ENCODE peak calls at places on chromosomes 6 and 20, in five cellular contexts. Z, J, M, G and D are unnamed samples.

GRCh38 chr20:2311329-2311728 is 15.5 kb downstream of the TGM3 start:
- DNase-seq in J (no peak), Z (no peak), G (no peak), M (no peak), D (no peak)

GRCh38 chr6:149079911-149080501 is 237.5 kb upstream of the TAB2 start:
- DNase-seq in Z (no peak), J (peak; percentile 80), G (no peak), M (no peak), D (no peak)

GRCh38 chr6:4647414-4648365 is 128.5 kb upstream of the CDYL start:
- DNase-seq in M (peak; percentile 79), Z (peak; percentile 84), G (peak; percentile 60), J (peak; percentile 87), D (peak; percentile 76)

GRCh38 chr6:127486934-127487333 is 27.7 kb upstream of the KIAA0408 start:
- DNase-seq in Z (no peak), G (no peak), M (no peak), J (no peak), D (no peak)

GRCh38 chr6:33744895-33745546 is 1.7 kb downstream of the IP6K3 start:
- DNase-seq in Z (no peak), G (no peak), J (no peak), M (no peak), D (no peak)

GRCh38 chr6:81894286-81894685 is 141.8 kb upstream of the TENT5A start:
- DNase-seq in G (no peak), M (no peak), Z (no peak), J (no peak), D (no peak)

GRCh38 chr6:75128881-75129570 is 76.8 kb downstream of the COL12A1 start:
- DNase-seq in G (no peak), M (no peak), Z (no peak), J (no peak), D (no peak)

GRCh38 chr6:37630281-37630799 is 67.3 kb downstream of the MDGA1 start:
- DNase-seq in J (peak; percentile 58), G (no peak), M (peak; percentile 90), Z (no peak), D (no peak)

GRCh38 chr6:79872986-79873385 is 74.4 kb downstream of the ELOVL4 start:
- DNase-seq in M (no peak), G (no peak), J (no peak), Z (no peak), D (no peak)

GRCh38 chr6:32337166-32337805 is 34.4 kb downstream of the TSBP1 start:
- DNase-seq in Z (no peak), M (no peak), J (no peak), G (no peak), D (no peak)

GRCh38 chr6:132814716-132815570 is 574 bp downstream of the RPS12 start:
- DNase-seq in G (no peak), J (peak; percentile 35), M (peak; percentile 21), Z (no peak), D (no peak)

GRCh38 chr20:21704408-21705385 is 767 bp upstream of the PAX1 start:
- DNase-seq in M (no peak), G (no peak), J (no peak), Z (no peak), D (peak; percentile 49)

GRCh38 chr6:90294989-90295853 is 1.4 kb downstream of the BACH2 start:
- DNase-seq in M (peak; percentile 43), J (peak; percentile 43), Z (peak; percentile 65), G (no peak), D (peak; percentile 90)

GRCh38 chr6:37131104-37131959 is 38.6 kb upstream of the PIM1 start:
- DNase-seq in Z (no peak), M (peak; percentile 76), G (no peak), J (peak; percentile 94), D (no peak)

GRCh38 chr6:106360989-106361430 is 493 bp downstream of the CRYBG1 start:
- DNase-seq in G (peak; percentile 7), M (no peak), J (no peak), Z (peak; percentile 64), D (peak; percentile 83)

GRCh38 chr6:136341367-136341766 is 51.7 kb upstream of the BCLAF1 start:
- DNase-seq in G (no peak), Z (no peak), J (no peak), M (no peak), D (no peak)

GRCh38 chr6:136337606-136338005 is 48.0 kb upstream of the BCLAF1 start:
- DNase-seq in G (no peak), J (no peak), M (no peak), Z (no peak), D (no peak)

GRCh38 chr6:136335736-136336362 is 46.2 kb upstream of the BCLAF1 start:
- DNase-seq in G (no peak), Z (no peak), M (no peak), J (no peak), D (no peak)

GRCh38 chr6:136341967-136342366 is 52.3 kb upstream of the BCLAF1 start:
- DNase-seq in M (no peak), J (no peak), Z (no peak), G (no peak), D (no peak)

DNA sequence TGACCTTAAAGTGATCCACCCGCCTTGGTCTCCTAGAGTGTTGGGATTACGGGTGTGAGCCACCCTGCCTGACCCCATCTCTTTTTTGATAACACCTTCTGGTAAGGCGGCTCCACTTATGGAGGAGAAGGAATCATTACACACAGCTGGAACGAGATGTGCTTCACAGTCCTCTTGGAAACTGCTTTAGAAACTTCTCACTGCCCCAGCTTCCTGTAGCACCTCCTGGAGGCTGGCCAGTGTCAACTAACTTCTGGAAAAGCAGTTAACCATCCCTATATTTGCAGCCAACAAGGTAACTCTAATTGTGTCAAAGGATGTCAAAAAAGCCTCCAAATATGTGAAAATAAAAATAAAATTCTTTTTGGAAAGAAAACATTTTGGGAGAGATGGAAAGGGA is 48.8 kb upstream of the BCLAF1 start:
- DNase-seq in J (no peak), M (no peak), Z (no peak), G (no peak), D (no peak)
- TF ChIP-seq CTCF in J (no peak), M (no peak), Z (no peak), G (peak; percentile 55), D (no peak)

DNA sequence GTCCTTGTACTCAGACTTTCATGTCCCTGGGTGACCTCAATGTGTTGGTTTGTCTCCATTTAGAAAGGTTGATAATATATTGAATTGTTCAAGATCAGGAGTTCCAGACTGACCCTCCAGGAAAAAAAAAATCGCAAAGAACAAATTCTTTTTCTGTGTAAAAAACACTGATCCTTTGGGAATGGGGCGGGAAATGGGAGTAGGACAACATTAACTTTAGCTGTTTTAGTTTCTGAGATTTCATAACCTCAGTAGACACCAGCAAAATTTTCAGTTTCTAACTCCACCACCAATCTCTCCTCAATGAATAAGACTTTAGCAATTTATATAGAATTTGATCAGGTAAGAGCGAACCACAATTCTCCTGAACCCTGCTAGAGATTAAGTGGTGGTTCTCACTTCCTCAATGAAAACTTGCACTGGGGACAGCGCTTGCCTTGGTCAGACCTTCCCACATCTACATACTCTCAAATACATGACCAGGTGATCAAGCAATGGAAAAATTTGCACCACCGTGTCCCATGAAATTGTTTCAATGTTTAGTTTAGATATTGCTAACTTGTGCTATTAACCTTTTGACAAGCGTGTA is 231.2 kb upstream of the PLN start:
- DNase-seq in J (no peak), G (no peak), M (no peak), Z (no peak), D (no peak)
- H3K36me3 ChIP-seq in J (no peaks in the 10 kb centered on the region), G (no peaks in the 10 kb centered on the region), M (no peaks in the 10 kb centered on the region), Z (no peaks in the 10 kb centered on the region), D (no peaks in the 10 kb centered on the region)

GRCh38 chr20:17958326-17959256 is 10.0 kb downstream of the SNX5 start:
- DNase-seq in Z (no peak), M (no peak), J (no peak), G (no peak), D (no peak)
- TF ChIP-seq POLR2A in Z (no peak), M (peak; percentile 29), J (no peak), G (no peak), D (no peak)

DNA sequence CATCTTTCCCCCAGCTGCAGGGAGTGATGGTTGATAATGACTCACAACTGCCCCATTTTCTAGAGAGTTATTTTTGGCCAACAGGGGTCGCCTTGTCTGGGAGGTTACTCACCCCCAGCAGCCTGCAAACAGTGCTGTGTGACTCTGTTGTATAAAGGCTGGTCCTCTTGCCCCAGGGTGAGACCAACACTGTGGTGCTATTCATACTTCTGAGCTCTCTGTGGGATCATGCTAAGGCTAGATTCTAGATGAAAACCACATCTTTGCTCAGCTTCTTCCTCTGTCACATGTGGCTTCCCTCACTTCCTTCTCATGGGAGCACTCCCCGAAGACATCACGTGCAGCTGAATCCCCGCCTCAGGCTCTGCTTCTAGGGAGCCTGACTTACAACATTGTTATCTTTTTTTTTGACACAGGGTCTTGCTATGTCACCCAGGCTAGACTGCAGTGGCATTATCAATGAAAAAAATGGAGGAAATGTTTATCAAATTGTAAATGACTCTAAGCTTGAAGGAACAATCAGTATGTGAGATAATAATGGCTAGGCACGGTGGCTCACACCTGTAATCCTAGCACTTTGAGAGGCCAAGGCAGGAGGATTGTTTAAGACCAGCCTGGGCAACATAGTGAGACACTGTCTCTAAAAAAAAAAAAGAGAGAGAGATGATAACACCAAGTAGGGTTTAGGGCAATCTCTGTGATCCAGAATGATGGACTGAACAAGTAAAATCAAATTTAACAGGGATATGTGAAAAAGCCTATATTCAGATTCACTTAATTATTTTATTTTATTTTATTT is 55.7 kb upstream of the SLC23A2 start:
- DNase-seq in G (no peak), J (peak; percentile 36), M (peak; percentile 44), Z (no peak), D (peak; percentile 88)
- TF ChIP-seq CTCF in G (peak; percentile 66), J (no peak), M (peak; percentile 50), Z (peak; percentile 10), D (peak; percentile 57)

GRCh38 chr20:33372993-33373441 is 28.3 kb downstream of the CDK5RAP1 start:
- DNase-seq in J (no peak), G (no peak), Z (no peak), M (no peak), D (no peak)

GRCh38 chr20:33373735-33374605 is 27.3 kb downstream of the CDK5RAP1 start:
- DNase-seq in G (no peak), M (no peak), J (no peak), Z (no peak), D (no peak)

DNA sequence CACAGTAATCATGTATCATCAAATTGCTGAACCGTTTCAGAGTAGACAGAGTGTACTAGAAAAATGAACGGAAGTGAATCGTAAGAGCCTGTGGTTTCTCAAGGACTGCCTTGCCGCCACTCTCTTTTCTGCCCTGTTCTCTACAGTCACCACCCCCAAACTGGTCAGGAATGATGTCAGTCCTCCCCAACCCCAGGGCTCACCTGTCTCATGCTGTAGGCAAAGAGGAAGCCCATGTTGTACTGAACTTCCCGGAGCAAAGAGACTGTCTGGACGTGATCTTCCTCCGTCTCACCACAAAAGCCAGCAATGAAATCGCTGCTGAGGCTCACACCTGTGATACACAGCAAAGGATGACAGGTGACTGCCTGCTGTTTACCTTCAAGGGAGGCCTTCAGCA is 31.0 kb downstream of the CDK5RAP1 start:
- DNase-seq in M (no peak), G (no peak), J (no peak), Z (no peak), D (peak; percentile 75)
- H3K36me3 ChIP-seq in M (no peaks in the 10 kb centered on the region), G (peaks cover 48% of the 10 kb centered on the region), J (no peaks in the 10 kb centered on the region), Z (peaks cover 90% of the 10 kb centered on the region), D (peaks cover 99% of the 10 kb centered on the region)

DNA sequence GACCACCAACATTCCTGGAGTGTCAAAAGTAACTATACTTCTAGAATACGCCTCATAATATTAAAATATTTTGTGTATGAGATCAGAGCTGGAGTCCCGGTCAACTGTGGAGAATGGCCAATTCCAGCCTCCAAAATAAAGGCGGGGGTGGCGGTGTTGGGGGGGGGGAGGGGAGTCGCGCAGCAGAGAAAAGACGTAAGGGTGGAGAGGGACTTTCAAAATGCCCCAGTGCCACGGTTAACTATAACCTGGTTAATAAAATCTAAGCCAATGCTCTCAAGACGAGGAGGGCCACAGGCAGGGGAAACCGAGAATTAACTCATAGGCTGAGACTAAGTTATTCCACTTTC is 1.3 kb downstream of the NUP153 start:
- DNase-seq in J (peak; percentile 47), Z (no peak), M (peak; percentile 60), G (no peak), D (no peak)
- TF ChIP-seq POLR2A in J (no peak), Z (no peak), M (no peak), G (no peak), D (no peak)